ENCODE peak calls at places on chromosomes 7 and 10, in seven cellular contexts. Z is GM06990, D is dorsolateral prefrontal cortex, X is epithelial cell of esophagus, I is heart left ventricle, S is DND-41, N is choroid plexus epithelial cell. J is an unnamed sample.

GRCh38 chr10:93070378-93071176 is 3.1 kb upstream of the CYP26A1 start:
- DNase-seq in Z (no peak), D (no peak), X (no peak), I (no peak), S (no peak), N (no peak), J (no peak)

GRCh38 chr7:142833174-142834027 is 21.5 kb upstream of the EPHB6 start:
- DNase-seq in Z (no peak), D (no peak), X (peak; percentile 24), I (no peak), S (no peak), N (no peak), J (no peak)

GRCh38 chr10:93435621-93436385 is 46.3 kb downstream of the MYOF start:
- DNase-seq in Z (no peak), D (no peak), X (no peak), I (no peak), S (no peak), N (peak; percentile 85), J (peak; percentile 77)

GRCh38 chr10:86945361-86946214 is 11.8 kb downstream of the MMRN2 start:
- DNase-seq in Z (no peak), D (no peak), X (peak; percentile 40), I (no peak), S (peak; percentile 17), N (no peak), J (peak; percentile 36)

GRCh38 chr10:124206616-124207015 is 113.2 kb upstream of the CHST15 start:
- DNase-seq in Z (no peak), D (no peak), X (no peak), I (no peak), S (no peak), N (peak; percentile 31), J (no peak)

GRCh38 chr10:103578782-103579382 is 85.4 kb downstream of the NEURL1 start:
- DNase-seq in Z (no peak), D (no peak), X (no peak), I (no peak), S (no peak), N (no peak), J (no peak)

GRCh38 chr7:98357751-98358161 is 43.1 kb downstream of the BAIAP2L1 start:
- DNase-seq in Z (no peak), D (no peak), X (peak; percentile 27), I (no peak), S (no peak), N (peak; percentile 52), J (peak; percentile 79)

GRCh38 chr10:61283489-61284221 is 169.5 kb downstream of the TMEM26 start:
- DNase-seq in Z (no peak), D (no peak), X (peak; percentile 46), I (no peak), S (no peak), N (peak; percentile 13), J (peak; percentile 39)

GRCh38 chr10:73584737-73585136 is 6.4 kb downstream of the USP54 start:
- DNase-seq in Z (no peak), D (no peak), X (no peak), I (no peak), S (no peak), N (peak; percentile 50), J (peak; percentile 70)

GRCh38 chr10:99993994-99994689 is 15.6 kb downstream of the DNMBP start:
- DNase-seq in Z (peak; percentile 46), D (no peak), X (peak; percentile 60), I (peak; percentile 64), S (peak; percentile 29), N (peak; percentile 94), J (peak; percentile 99)

GRCh38 chr7:45924283-45924682 is 3.2 kb upstream of the IGFBP3 start:
- DNase-seq in Z (no peak), D (no peak), X (peak; percentile 90), I (no peak), S (no peak), N (peak; percentile 65), J (peak; percentile 73)

GRCh38 chr10:122237326-122237725 is 33.8 kb upstream of the BTBD16 start:
- DNase-seq in Z (no peak), D (no peak), X (no peak), I (no peak), S (no peak), N (no peak), J (no peak)

GRCh38 chr10:88386878-88387773 is 196.0 kb downstream of the RNLS start:
- DNase-seq in Z (peak; percentile 70), D (no peak), X (peak; percentile 57), I (peak; percentile 51), S (peak; percentile 90), N (peak; percentile 98), J (peak; percentile 80)

GRCh38 chr7:28732037-28732869 is 225.9 kb downstream of the TRIL start:
- DNase-seq in Z (no peak), D (no peak), X (peak; percentile 22), I (no peak), S (no peak), N (peak; percentile 75), J (peak; percentile 62)

GRCh38 chr7:98879198-98879988 is 1.1 kb downstream of the TRRAP start:
- DNase-seq in Z (peak; percentile 51), D (no peak), X (peak; percentile 54), I (no peak), S (peak; percentile 80), N (peak; percentile 42), J (peak; percentile 24)

GRCh38 chr7:41886257-41886905 is 183.5 kb upstream of the INHBA start:
- DNase-seq in Z (no peak), D (no peak), X (peak; percentile 65), I (peak; percentile 20), S (no peak), N (peak; percentile 95), J (peak; percentile 91)

GRCh38 chr7:29569648-29570047 is 6.0 kb downstream of the PRR15 start:
- DNase-seq in Z (no peak), D (no peak), X (peak; percentile 61), I (no peak), S (no peak), N (no peak), J (no peak)

GRCh38 chr7:568681-569035 is 49.0 kb upstream of the PDGFA start:
- DNase-seq in Z (no peak), D (no peak), X (no peak), I (peak; percentile 59), S (no peak), N (no peak), J (peak; percentile 82)

GRCh38 chr10:80319725-80320290 is 30.4 kb upstream of the MAT1A start:
- DNase-seq in Z (no peak), D (no peak), X (no peak), I (no peak), S (no peak), N (no peak), J (no peak)

GRCh38 chr7:155395176-155395797 is 62.6 kb upstream of the EN2 start:
- DNase-seq in Z (no peak), D (no peak), X (no peak), I (no peak), S (no peak), N (no peak), J (no peak)

GRCh38 chr10:86368046-86368445 is 1.5 kb upstream of the GRID1 start:
- DNase-seq in Z (no peak), D (no peak), X (no peak), I (no peak), S (no peak), N (no peak), J (no peak)

GRCh38 chr10:132922872-132923271 is 19.5 kb downstream of the CFAP46 start:
- DNase-seq in Z (no peak), D (no peak), X (no peak), I (no peak), S (no peak), N (no peak), J (no peak)

GRCh38 chr7:47991741-47992311 is 12.4 kb upstream of the HUS1 start:
- DNase-seq in Z (peak; percentile 89), D (peak; percentile 71), X (peak; percentile 72), I (peak; percentile 87), S (no peak), N (peak; percentile 80), J (peak; percentile 86)
- H3K4me3 ChIP-seq in Z (peak overlapping the region; percentile 64), D (peak overlapping the region; percentile 38), X (peak overlapping the region; percentile 41), I (peak overlapping the region; percentile 38), S (no peak overlapping the region), N (peak overlapping the region; percentile 71), J (peak overlapping the region; percentile 57)

GRCh38 chr10:96130326-96130758 is 245 bp downstream of the ZNF518A start:
- DNase-seq in Z (peak; percentile 93), D (peak; percentile 63), X (peak; percentile 90), I (peak; percentile 67), S (peak; percentile 85), N (peak; percentile 89), J (no peak)

GRCh38 chr10:96125142-96125515 is 5.0 kb upstream of the ZNF518A start:
- DNase-seq in Z (no peak), D (no peak), X (peak; percentile 6), I (no peak), S (no peak), N (peak; percentile 52), J (peak; percentile 37)

GRCh38 chr10:96133135-96133534 is 3.0 kb downstream of the ZNF518A start:
- DNase-seq in Z (no peak), D (no peak), X (peak; percentile 65), I (no peak), S (no peak), N (peak; percentile 23), J (no peak)

GRCh38 chr10:96124230-96125141 is 5.6 kb upstream of the ZNF518A start:
- DNase-seq in Z (peak; percentile 16), D (no peak), X (peak; percentile 74), I (no peak), S (peak; percentile 61), N (peak; percentile 82), J (peak; percentile 46)

DNA sequence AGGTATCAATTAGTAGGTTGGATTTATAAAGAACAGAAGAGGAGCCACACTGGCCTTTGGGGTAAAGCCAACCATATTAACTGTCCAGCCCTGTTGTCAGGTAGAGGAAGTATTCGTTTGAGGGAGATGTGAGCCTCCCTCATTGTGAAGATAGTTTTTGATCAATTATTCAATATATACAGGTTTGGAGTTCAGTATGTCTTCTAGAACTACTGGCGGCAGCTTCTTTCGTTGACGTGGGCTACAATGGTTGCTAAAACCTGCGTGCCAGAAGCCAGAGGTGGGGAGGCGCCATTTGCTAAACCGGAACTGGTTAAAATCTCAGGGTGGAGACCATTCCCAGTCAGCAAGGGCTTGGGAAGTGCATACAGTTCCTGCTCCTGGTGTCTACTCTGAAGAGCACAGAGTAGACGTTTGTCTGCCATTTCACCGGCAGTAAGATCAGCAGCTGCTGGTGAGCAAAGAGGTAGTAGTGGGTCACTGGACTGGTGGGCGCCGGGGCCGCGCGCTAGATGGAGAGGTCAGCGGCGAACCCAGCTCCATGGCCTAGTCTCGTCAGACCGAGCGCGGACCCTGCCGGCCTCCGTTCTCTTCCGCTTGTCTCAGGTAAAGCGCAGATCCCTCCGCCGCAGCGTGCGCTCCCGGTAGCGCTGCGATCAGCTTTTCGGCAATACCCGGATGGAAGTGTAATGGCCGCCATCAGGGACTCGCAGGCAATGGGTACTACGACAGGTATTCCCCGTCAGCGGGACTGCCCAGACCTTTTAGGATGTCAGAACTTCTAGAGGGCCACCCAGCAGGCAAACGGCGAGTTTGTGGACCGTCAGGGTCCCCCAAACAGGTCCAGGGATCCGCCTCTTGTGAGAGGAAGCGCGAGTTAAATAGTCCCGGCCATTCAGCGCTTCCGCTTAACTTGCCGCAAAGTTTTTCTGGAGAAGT is at the start of gene ZNF518A:
- DNase-seq in Z (peak; percentile 98), D (peak; percentile 89), X (peak; percentile 99), I (peak; percentile 95), S (peak; percentile 92), N (peak; percentile 99), J (peak; percentile 98)
- TF ChIP-seq CTCF in Z (no peak), D (no peak), X (no peak), I (no peak), S (no peak), N (no peak), J (no peak)

GRCh38 chr7:86644282-86645173 is 819 bp downstream of the GRM3 start:
- DNase-seq in Z (peak; percentile 8), D (peak; percentile 46), X (no peak), I (no peak), S (no peak), N (no peak), J (no peak)
- H3K4me3 ChIP-seq in Z (no peak overlapping the region), D (peak overlapping the region; percentile 72), X (no peak overlapping the region), I (peak overlapping the region; percentile 21), S (no peak overlapping the region), N (no peak overlapping the region), J (no peak overlapping the region)

GRCh38 chr10:26860542-26861325 is at the start of gene ABI1:
- DNase-seq in Z (peak; percentile 93), D (peak; percentile 96), X (peak; percentile 98), I (peak; percentile 98), S (peak; percentile 98), N (peak; percentile 99), J (peak; percentile 99)
- TF ChIP-seq CTCF in Z (peak; percentile 91), D (peak; percentile 89), X (peak; percentile 68), I (no peak), S (peak; percentile 68), N (peak; percentile 75), J (peak; percentile 71)